ENCODE peak calls at places on chromosomes 11 and 22, in six cellular contexts. M, F, O, V, U and Y are unnamed samples.

GRCh38 chr22:50722716-50723428 is 15.1 kb upstream of the ACR start:
- DNase-seq in V (no peak), U (no peak), O (no peak), M (no peak), F (no peak), Y (no peak)

GRCh38 chr11:76044750-76045320 is 161.5 kb downstream of the WNT11 start:
- DNase-seq in U (no peak), O (no peak), F (no peak), V (no peak), M (no peak), Y (no peak)

GRCh38 chr22:46044718-46045458 is 67.9 kb upstream of the WNT7B start:
- DNase-seq in V (no peak), O (no peak), M (no peak), U (no peak), F (peak; percentile 81), Y (no peak)

GRCh38 chr11:22337571-22338464 is at the start of gene SLC17A6:
- DNase-seq in F (no peak), O (peak; percentile 52), U (peak; percentile 8), M (peak; percentile 13), V (no peak), Y (peak; percentile 63)

GRCh38 chr11:87325490-87325872 is 287.7 kb downstream of the TMEM135 start:
- DNase-seq in V (no peak), O (no peak), M (no peak), F (no peak), U (no peak), Y (no peak)

GRCh38 chr11:70226967-70227366 is 23.9 kb downstream of the FADD start:
- DNase-seq in F (no peak), V (no peak), M (no peak), O (peak; percentile 69), U (no peak), Y (peak; percentile 52)

GRCh38 chr11:66969584-66970205 is 5.4 kb upstream of the C11orf86 start:
- DNase-seq in O (no peak), U (peak; percentile 87), M (no peak), V (no peak), F (no peak), Y (no peak)

GRCh38 chr11:113873241-113873626 is 2.1 kb downstream of the USP28 start:
- DNase-seq in O (no peak), M (no peak), F (no peak), U (peak; percentile 32), V (no peak), Y (no peak)

GRCh38 chr11:554824-555499 is 5.6 kb downstream of the LMNTD2 start:
- DNase-seq in F (peak; percentile 88), V (peak; percentile 73), U (no peak), O (peak; percentile 86), M (peak; percentile 81), Y (peak; percentile 77)

GRCh38 chr11:69149646-69150045 is 6.1 kb upstream of the SMIM38 start:
- DNase-seq in M (no peak), V (no peak), F (peak; percentile 47), O (no peak), U (no peak), Y (no peak)

GRCh38 chr11:28860898-28861297 is 752.7 kb downstream of the METTL15 start:
- DNase-seq in M (no peak), O (no peak), U (peak; percentile 74), F (no peak), V (no peak), Y (no peak)

GRCh38 chr22:34255042-34255441 is 334.8 kb upstream of the LARGE1 start:
- DNase-seq in U (no peak), O (no peak), V (no peak), F (no peak), M (no peak), Y (no peak)

GRCh38 chr22:19717691-19718254 is 3.5 kb downstream of the SEPTIN5 start:
- DNase-seq in O (peak; percentile 65), M (peak; percentile 76), V (peak; percentile 74), F (peak; percentile 89), U (peak; percentile 52), Y (peak; percentile 46)

GRCh38 chr11:123233280-123233977 is 38.4 kb upstream of the CLMP start:
- DNase-seq in O (no peak), M (peak; percentile 82), U (no peak), F (no peak), V (no peak), Y (no peak)

GRCh38 chr11:86172894-86173293 is 71.7 kb upstream of the EED start:
- DNase-seq in O (no peak), U (peak; percentile 55), F (no peak), M (no peak), V (no peak), Y (no peak)

GRCh38 chr11:44036811-44037657 is 10.7 kb upstream of the ACCSL start:
- DNase-seq in M (peak; percentile 34), O (peak; percentile 87), U (peak; percentile 82), V (peak; percentile 4), F (peak; percentile 86), Y (peak; percentile 61)

GRCh38 chr11:123622576-123622975 is 31.8 kb downstream of the SCN3B start:
- DNase-seq in U (no peak), M (no peak), F (no peak), V (no peak), O (no peak), Y (no peak)

GRCh38 chr11:68581439-68581838 is 102.9 kb upstream of the GAL start:
- DNase-seq in V (no peak), F (peak; percentile 73), U (no peak), M (no peak), O (no peak), Y (no peak)

GRCh38 chr11:132623496-132623895 is 908.8 kb downstream of the OPCML start:
- DNase-seq in O (no peak), M (no peak), U (no peak), V (no peak), F (no peak), Y (no peak)

GRCh38 chr22:24506802-24507438 is 11.8 kb downstream of the UPB1 start:
- DNase-seq in O (peak; percentile 50), V (no peak), U (peak; percentile 45), M (no peak), F (no peak), Y (no peak)

GRCh38 chr22:49996192-49996531 is 16.4 kb downstream of the IL17REL start:
- DNase-seq in M (no peak), V (no peak), O (no peak), F (no peak), U (no peak), Y (no peak)

GRCh38 chr22:18057568-18058209 is 20.1 kb upstream of the PEX26 start:
- DNase-seq in M (no peak), F (peak; percentile 28), V (no peak), O (no peak), U (peak; percentile 100), Y (no peak)

GRCh38 chr22:18059991-18060390 is 17.8 kb upstream of the PEX26 start:
- DNase-seq in U (no peak), F (no peak), V (no peak), M (no peak), O (no peak), Y (no peak)

GRCh38 chr22:18059473-18059872 is 18.3 kb upstream of the PEX26 start:
- DNase-seq in M (no peak), V (no peak), F (no peak), O (no peak), U (no peak), Y (no peak)

GRCh38 chr22:18056802-18057474 is 20.9 kb upstream of the PEX26 start:
- DNase-seq in M (no peak), F (peak; percentile 37), V (no peak), O (no peak), U (no peak), Y (no peak)

GRCh38 chr22:18058770-18059169 is 19.0 kb upstream of the PEX26 start:
- DNase-seq in F (peak; percentile 22), O (no peak), U (no peak), M (no peak), V (no peak), Y (no peak)
- H3K4me1 ChIP-seq in F (peaks cover 10% of the 10 kb centered on the region), O (no peaks in the 10 kb centered on the region), U (peaks cover 20% of the 10 kb centered on the region), M (no peaks in the 10 kb centered on the region), V (no peaks in the 10 kb centered on the region), Y (peaks cover 4% of the 10 kb centered on the region)

DNA sequence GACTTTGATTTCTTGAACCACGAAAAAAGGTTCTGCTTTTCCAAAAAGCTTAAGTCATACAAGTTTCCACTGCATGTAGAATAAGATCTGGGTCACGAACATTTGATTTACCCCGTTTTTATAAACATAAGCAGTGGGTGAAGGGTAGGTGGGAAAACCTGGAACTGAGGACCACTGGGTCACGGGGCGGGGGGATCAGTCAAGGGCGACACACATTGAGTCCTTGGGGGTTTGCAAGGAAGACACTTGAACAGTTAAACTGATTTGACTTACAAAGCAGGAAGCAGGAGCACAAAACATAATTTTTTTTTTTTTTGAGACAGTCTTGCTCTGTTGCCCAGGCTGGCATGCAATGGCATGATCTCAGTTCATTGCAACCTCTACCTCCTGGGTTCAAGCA is 10.9 kb downstream of the FADS3 start:
- DNase-seq in O (no peak), U (no peak), F (no peak), M (no peak), V (no peak), Y (no peak)
- H3K4me1 ChIP-seq in O (peaks cover 3% of the 10 kb centered on the region), U (peaks cover 1% of the 10 kb centered on the region), F (no peaks in the 10 kb centered on the region), M (no peaks in the 10 kb centered on the region), V (no peaks in the 10 kb centered on the region), Y (peaks cover 4% of the 10 kb centered on the region)

GRCh38 chr11:12868315-12869073 is 140.6 kb upstream of the RASSF10 start:
- DNase-seq in F (no peak), O (no peak), V (no peak), U (peak; percentile 27), M (no peak), Y (no peak)

GRCh38 chr11:12867531-12867930 is 141.6 kb upstream of the RASSF10 start:
- DNase-seq in M (no peak), O (no peak), F (no peak), U (no peak), V (no peak), Y (no peak)

GRCh38 chr11:12864316-12865156 is 144.6 kb upstream of the RASSF10 start:
- DNase-seq in M (no peak), V (no peak), U (peak; percentile 96), O (peak; percentile 94), F (no peak), Y (peak; percentile 69)

GRCh38 chr11:12863605-12864121 is 145.5 kb upstream of the RASSF10 start:
- DNase-seq in U (no peak), F (no peak), V (no peak), O (no peak), M (no peak), Y (peak; percentile 80)

DNA sequence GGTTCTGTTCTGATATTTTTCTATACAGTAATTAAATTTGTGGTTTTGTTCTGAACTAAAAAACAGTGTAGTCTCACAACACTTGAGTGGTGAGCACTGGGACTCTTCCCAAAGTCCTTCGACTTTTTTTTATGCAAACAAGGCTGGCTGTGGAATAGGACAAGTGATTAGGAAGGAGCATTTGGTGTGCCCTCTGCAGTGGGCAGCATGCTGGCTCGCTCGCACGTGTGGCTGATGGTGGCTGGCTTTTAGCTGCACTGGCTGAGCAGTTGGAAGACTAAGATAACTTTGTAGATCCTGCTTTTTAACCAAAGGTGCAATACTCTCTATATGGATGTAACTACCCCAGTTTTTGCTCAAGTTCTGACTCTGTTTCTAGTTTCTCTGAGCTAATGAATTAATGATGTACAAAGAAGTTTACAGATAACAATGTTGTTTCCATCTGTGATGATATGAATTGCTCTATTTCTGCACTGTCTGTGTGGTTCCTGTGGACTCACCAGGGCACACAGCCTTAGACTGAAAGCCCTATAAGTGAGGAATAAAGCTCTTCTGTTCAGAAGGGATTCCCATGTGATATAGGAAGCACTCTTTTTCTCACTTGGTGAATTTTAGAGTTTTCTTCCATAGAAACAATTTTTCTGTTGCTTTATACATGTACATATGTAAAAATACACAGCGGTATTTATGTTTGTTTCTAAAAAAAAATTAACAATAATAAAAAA is 143.1 kb upstream of the RASSF10 start:
- DNase-seq in F (no peak), V (no peak), O (no peak), U (no peak), M (no peak), Y (no peak)
- H3K4me1 ChIP-seq in F (no peaks in the 10 kb centered on the region), V (peaks cover 4% of the 10 kb centered on the region), O (peaks cover 25% of the 10 kb centered on the region), U (peaks cover 20% of the 10 kb centered on the region), M (no peaks in the 10 kb centered on the region), Y (peaks cover 43% of the 10 kb centered on the region)

GRCh38 chr11:78791964-78792363 is 217.3 kb upstream of the NARS2 start:
- DNase-seq in U (peak; percentile 52), F (no peak), M (no peak), V (no peak), O (no peak), Y (no peak)
- H3K4me1 ChIP-seq in U (peaks cover 34% of the 10 kb centered on the region), F (peaks cover 9% of the 10 kb centered on the region), M (no peaks in the 10 kb centered on the region), V (no peaks in the 10 kb centered on the region), O (no peaks in the 10 kb centered on the region), Y (no peaks in the 10 kb centered on the region)